ENCODE peak calls at places on chromosome 3, in eight cellular contexts. H is naive thymus-derived CD8-positive, alpha-beta T cell; F is WTC11; I is activated effector memory CD4-positive, alpha-beta T cell treated with anti-CD3 and anti-CD28 coated beads, Interleukin-2, amount 50 U/mL, for 16 hours; Q is Panc1; E is stomach; O is glutamatergic neuron; R is cardiac muscle cell. C is an unnamed sample.

GRCh38 chr3:32435911-32436815 is 44.5 kb downstream of the CMTM7 start:
- DNase-seq in H (no peak), F (no peak), I (no peak), Q (no peak), E (no peak), O (no peak), R (no peak), C (no peak)

GRCh38 chr3:197573048-197573767 is 17.4 kb upstream of the BDH1 start:
- DNase-seq in H (no peak), F (no peak), I (no peak), Q (no peak), E (no peak), O (no peak), R (no peak), C (no peak)

GRCh38 chr3:72482589-72483249 is 365.5 kb downstream of the SHQ1 start:
- DNase-seq in H (peak), F (no peak), I (peak), Q (no peak), E (peak), O (no peak), R (peak), C (peak)

GRCh38 chr3:132870596-132870995 is 148.4 kb upstream of the NPHP3 start:
- DNase-seq in H (no peak), F (no peak), I (no peak), Q (no peak), E (no peak), O (no peak), R (no peak), C (no peak)

GRCh38 chr3:194387276-194387675 is 11.8 kb downstream of the GP5 start:
- DNase-seq in H (no peak), F (no peak), I (no peak), Q (no peak), E (no peak), O (no peak), R (no peak), C (no peak)

GRCh38 chr3:97999103-97999502 is 26.9 kb upstream of the RIOX2 start:
- DNase-seq in H (no peak), F (no peak), I (no peak), Q (no peak), E (no peak), O (no peak), R (no peak), C (no peak)

GRCh38 chr3:191220908-191221307 is 21.9 kb downstream of the OSTN start:
- DNase-seq in H (no peak), F (no peak), I (no peak), Q (no peak), E (no peak), O (no peak), R (peak), C (no peak)

GRCh38 chr3:179071161-179071568 is 444 bp downstream of the ZMAT3 start:
- DNase-seq in H (peak), F (no peak), I (peak), Q (no peak), E (no peak), O (no peak), R (no peak), C (no peak)